ENCODE peak calls at places on chromosomes 6 and 20, in eight cellular contexts. H, Y, E, N, Q, P, V and K are unnamed samples.

GRCh38 chr6:21664263-21665081 is 70.9 kb downstream of the SOX4 start:
- DNase-seq in H (no peak), Y (peak), E (no peak), N (no peak), Q (peak), P (peak), V (peak), K (peak)

GRCh38 chr6:74343804-74344203 is 647.8 kb downstream of the CD109 start:
- DNase-seq in H (no peak), Y (no peak), E (no peak), N (no peak), Q (no peak), P (no peak), V (no peak), K (peak)

GRCh38 chr6:46521464-46521971 is 30.3 kb upstream of the RCAN2 start:
- DNase-seq in H (peak), Y (no peak), E (no peak), N (no peak), Q (no peak), P (peak), V (no peak), K (peak)

GRCh38 chr6:108118791-108119211 is 44.3 kb upstream of the OSTM1 start:
- DNase-seq in H (no peak), Y (no peak), E (no peak), N (no peak), Q (no peak), P (no peak), V (no peak), K (peak)

GRCh38 chr20:56440346-56441007 is 27.9 kb upstream of the RTF2 start:
- DNase-seq in H (no peak), Y (no peak), E (peak), N (no peak), Q (no peak), P (peak), V (no peak), K (no peak)

GRCh38 chr6:140960566-140960965 is 1172.2 kb upstream of the GJE1 start:
- DNase-seq in H (peak), Y (no peak), E (no peak), N (no peak), Q (no peak), P (peak), V (no peak), K (peak)

GRCh38 chr6:2237001-2237400 is 8.4 kb downstream of the GMDS start:
- DNase-seq in H (peak), Y (no peak), E (no peak), N (no peak), Q (no peak), P (peak), V (no peak), K (peak)

GRCh38 chr20:62208805-62209755 is 11.0 kb downstream of the HRH3 start:
- DNase-seq in H (no peak), Y (no peak), E (no peak), N (no peak), Q (peak), P (no peak), V (no peak), K (no peak)

GRCh38 chr6:157198425-157199279 is 124.7 kb downstream of the TMEM242 start:
- DNase-seq in H (peak), Y (peak), E (no peak), N (peak), Q (no peak), P (no peak), V (peak), K (peak)

GRCh38 chr6:71419954-71420692 is 131.5 kb downstream of the OGFRL1 start:
- DNase-seq in H (peak), Y (no peak), E (no peak), N (no peak), Q (no peak), P (peak), V (peak), K (no peak)

GRCh38 chr20:20407891-20408805 is 40.2 kb downstream of the INSM1 start:
- DNase-seq in H (peak), Y (no peak), E (no peak), N (no peak), Q (peak), P (peak), V (no peak), K (no peak)

GRCh38 chr20:54692168-54692887 is 216.9 kb downstream of the DOK5 start:
- DNase-seq in H (no peak), Y (no peak), E (no peak), N (no peak), Q (no peak), P (no peak), V (no peak), K (no peak)

GRCh38 chr6:19478992-19479391 is 358.2 kb upstream of the ID4 start:
- DNase-seq in H (peak), Y (no peak), E (no peak), N (no peak), Q (no peak), P (peak), V (no peak), K (peak)

GRCh38 chr20:3228750-3229032 is 10.3 kb downstream of the SLC4A11 start:
- DNase-seq in H (no peak), Y (no peak), E (no peak), N (no peak), Q (no peak), P (no peak), V (no peak), K (no peak)